ENCODE peak calls at places on chromosome 15, in four cellular contexts. J is H9, V is mesenchymal stem cell, E is trophoblast cell. G is an unnamed sample.

GRCh38 chr15:76312540-76313174 is 1.4 kb upstream of the ETFA start:
- DNase-seq in E (peak; percentile 64), V (peak; percentile 61), J (no peak), G (peak; percentile 47)

GRCh38 chr15:71049706-71050422 is 65.4 kb upstream of the THSD4 start:
- DNase-seq in E (no peak), V (no peak), J (no peak), G (peak; percentile 50)

GRCh38 chr15:70508561-70509281 is 254.6 kb downstream of the UACA start:
- DNase-seq in J (no peak), V (peak; percentile 87), E (peak; percentile 32), G (peak; percentile 64)

GRCh38 chr15:82790321-82790720 is 15.5 kb downstream of the FSD2 start:
- DNase-seq in J (no peak), V (no peak), E (no peak), G (no peak)

GRCh38 chr15:88621789-88622604 is 857 bp downstream of the AEN start:
- DNase-seq in J (no peak), E (no peak), V (peak; percentile 61), G (no peak)

GRCh38 chr15:68334661-68335124 is 57.1 kb downstream of the FEM1B start:
- DNase-seq in J (no peak), V (peak; percentile 69), E (no peak), G (no peak)

GRCh38 chr15:37789881-37790280 is 144.6 kb upstream of the TMCO5A start:
- DNase-seq in V (peak; percentile 43), J (no peak), E (no peak), G (no peak)

GRCh38 chr15:34362047-34362773 is 4.8 kb downstream of the LPCAT4 start:
- DNase-seq in J (no peak), V (no peak), E (no peak), G (no peak)

GRCh38 chr15:90264649-90265048 is 823 bp upstream of the NGRN start:
- DNase-seq in E (no peak), J (no peak), V (no peak), G (no peak)

GRCh38 chr15:89837134-89837829 is 22.6 kb upstream of the ANPEP start:
- DNase-seq in J (no peak), E (no peak), V (peak; percentile 68), G (no peak)

GRCh38 chr15:31060429-31061140 is 40.9 kb downstream of the TRPM1 start:
- DNase-seq in V (no peak), J (no peak), E (no peak), G (no peak)

GRCh38 chr15:79172032-79172481 is 81.5 kb upstream of the RASGRF1 start:
- DNase-seq in V (no peak), E (no peak), J (peak; percentile 66), G (peak; percentile 81)

GRCh38 chr15:21267231-21267630 is 173.1 kb downstream of the POTEB3 start:
- DNase-seq in E (no peak), V (no peak), J (no peak), G (no peak)

GRCh38 chr15:83571820-83572707 is 81.9 kb upstream of the ADAMTSL3 start:
- DNase-seq in J (no peak), E (no peak), V (peak; percentile 27), G (peak; percentile 63)

GRCh38 chr15:78638658-78639314 is 2.2 kb downstream of the CHRNB4 start:
- DNase-seq in J (peak; percentile 82), V (peak; percentile 60), E (peak; percentile 35), G (peak; percentile 84)

GRCh38 chr15:42836251-42836650 is 84.3 kb downstream of the TTBK2 start:
- DNase-seq in J (no peak), E (no peak), V (peak; percentile 6), G (no peak)

GRCh38 chr15:69074843-69075224 is 60.3 kb downstream of the NOX5 start:
- DNase-seq in J (no peak), E (no peak), V (peak; percentile 26), G (peak; percentile 62)

GRCh38 chr15:101255615-101256350 is 3.9 kb upstream of the CHSY1 start:
- DNase-seq in V (peak; percentile 86), E (no peak), J (no peak), G (no peak)

GRCh38 chr15:60993008-60993407 is 236.1 kb downstream of the RORA start:
- DNase-seq in V (peak; percentile 18), E (peak; percentile 6), J (no peak), G (peak; percentile 54)

GRCh38 chr15:72961326-72961725 is 90.9 kb upstream of the NEO1 start:
- DNase-seq in J (no peak), V (no peak), E (no peak), G (no peak)

GRCh38 chr15:58330836-58331561 is 100.8 kb upstream of the LIPC start:
- DNase-seq in E (no peak), V (peak; percentile 49), J (no peak), G (peak; percentile 31)

GRCh38 chr15:91414124-91414523 is 314.1 kb downstream of the SV2B start:
- DNase-seq in V (no peak), J (no peak), E (no peak), G (no peak)

GRCh38 chr15:57596978-57597377 is 5.3 kb downstream of the MYZAP start:
- DNase-seq in V (no peak), E (no peak), J (no peak), G (no peak)

GRCh38 chr15:70853855-70854668 is at the start of gene LARP6:
- DNase-seq in V (peak; percentile 62), J (peak; percentile 72), E (no peak), G (peak; percentile 73)

GRCh38 chr15:96574766-96575165 is 244.3 kb downstream of the NR2F2 start:
- DNase-seq in V (no peak), E (no peak), J (no peak), G (no peak)

GRCh38 chr15:41194444-41194843 is 36.1 kb downstream of the EXD1 start:
- DNase-seq in J (no peak), V (no peak), E (no peak), G (no peak)

GRCh38 chr15:60237411-60237810 is 160.4 kb downstream of the ANXA2 start:
- DNase-seq in V (peak; percentile 3), E (no peak), J (no peak), G (peak; percentile 37)

GRCh38 chr15:65033659-65034269 is 4.3 kb upstream of the MTFMT start:
- DNase-seq in V (peak; percentile 71), J (no peak), E (no peak), G (peak; percentile 59)

GRCh38 chr15:87135109-87135508 is 1055.4 kb downstream of the AGBL1 start:
- DNase-seq in V (no peak), E (no peak), J (no peak), G (no peak)

GRCh38 chr15:77599899-77600298 is 32.8 kb downstream of the LINGO1 start:
- DNase-seq in E (no peak), V (peak; percentile 41), J (peak; percentile 85), G (peak; percentile 87)

GRCh38 chr15:83904107-83904720 is 250.3 kb downstream of the ADAMTSL3 start:
- DNase-seq in J (no peak), V (peak; percentile 64), E (no peak), G (no peak)

GRCh38 chr15:38127306-38127731 is 125.3 kb upstream of the SPRED1 start:
- DNase-seq in E (no peak), J (no peak), V (no peak), G (no peak)

GRCh38 chr15:82239685-82240391 is 22.7 kb downstream of the EFL1 start:
- DNase-seq in J (no peak), V (no peak), E (no peak), G (peak; percentile 40)

GRCh38 chr15:65336767-65337435 is 32.4 kb downstream of the RNU5B-1 start:
- DNase-seq in E (no peak), V (peak; percentile 39), J (no peak), G (no peak)

GRCh38 chr15:43316007-43316968 is 14.1 kb downstream of the LCMT2 start:
- DNase-seq in V (peak; percentile 74), J (no peak), E (no peak), G (no peak)

GRCh38 chr15:89105147-89105546 is 16.9 kb downstream of the ABHD2 start:
- DNase-seq in V (peak; percentile 87), E (no peak), J (no peak), G (no peak)

GRCh38 chr15:93476491-93477176 is 387.6 kb upstream of the RGMA start:
- DNase-seq in E (no peak), V (no peak), J (no peak), G (no peak)

GRCh38 chr15:93477188-93477587 is 388.2 kb upstream of the RGMA start:
- DNase-seq in J (peak; percentile 94), V (no peak), E (no peak), G (peak; percentile 37)

GRCh38 chr15:93478922-93479321 is 389.9 kb upstream of the RGMA start:
- DNase-seq in E (no peak), V (no peak), J (no peak), G (peak; percentile 30)

GRCh38 chr15:93477721-93478120 is 388.7 kb upstream of the RGMA start:
- DNase-seq in V (no peak), E (no peak), J (no peak), G (no peak)

DNA sequence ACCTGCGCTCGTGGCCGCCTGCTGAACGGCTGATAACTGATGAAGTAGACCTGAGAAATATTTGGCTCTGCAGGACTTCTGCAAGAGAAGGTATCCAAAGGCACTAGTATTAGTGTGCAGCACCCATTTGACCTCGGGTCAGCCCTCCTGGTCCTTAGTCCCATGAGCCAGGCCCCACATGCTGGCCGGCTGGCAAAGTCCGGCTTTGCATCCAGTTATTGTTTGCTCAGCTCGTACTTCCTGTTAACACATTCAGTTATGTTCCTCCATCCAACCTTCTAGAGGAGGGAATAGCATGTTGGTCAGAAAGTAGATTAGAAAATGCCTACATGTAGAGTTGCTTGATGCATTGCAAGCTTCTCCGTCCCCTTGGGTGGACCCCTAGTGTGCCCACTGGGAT is 385.7 kb upstream of the RGMA start:
- DNase-seq in V (no peak), E (no peak), J (no peak), G (no peak)
- H2BK5ac ChIP-seq in V (no peak overlapping the region), E (no peak overlapping the region), J (no peak overlapping the region), G (no peak overlapping the region)

DNA sequence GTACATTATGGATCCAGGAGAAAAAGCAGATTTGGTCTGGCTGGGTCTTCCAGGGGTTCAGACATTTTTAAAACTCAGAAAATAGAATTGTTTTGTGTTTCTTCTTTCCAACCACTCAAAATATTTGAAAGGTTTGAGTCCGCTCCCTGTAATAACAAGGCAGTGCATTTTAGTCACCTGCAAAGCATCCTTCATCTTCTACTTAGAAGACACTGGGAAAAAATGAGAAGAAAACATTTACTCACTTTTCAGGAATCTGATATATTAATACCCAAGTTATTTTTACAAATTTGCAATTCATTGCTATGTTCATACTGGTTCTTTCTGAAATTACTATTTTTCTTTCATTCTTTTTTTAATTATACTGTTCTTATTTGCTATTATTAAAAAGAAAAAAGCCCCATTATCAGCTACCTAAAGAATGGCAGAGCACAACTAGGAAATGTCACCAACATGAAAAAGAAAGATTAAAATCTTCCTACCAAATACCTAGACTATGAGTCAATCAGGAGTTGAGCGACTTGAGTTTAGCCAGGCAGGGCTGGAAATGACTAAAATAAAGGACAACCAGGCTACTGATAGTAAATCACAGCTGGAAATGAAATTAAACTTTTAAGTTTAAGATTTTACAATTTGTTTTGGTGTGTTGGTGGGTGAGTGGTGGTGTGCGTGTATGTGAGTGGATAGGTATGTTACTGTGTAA is 280.3 kb upstream of the THBS1 start:
- DNase-seq in E (peak; percentile 32), J (no peak), V (peak; percentile 69), G (peak; percentile 81)
- H2BK5ac ChIP-seq in E (no peak overlapping the region), J (no peak overlapping the region), V (no peak overlapping the region), G (no peak overlapping the region)

DNA sequence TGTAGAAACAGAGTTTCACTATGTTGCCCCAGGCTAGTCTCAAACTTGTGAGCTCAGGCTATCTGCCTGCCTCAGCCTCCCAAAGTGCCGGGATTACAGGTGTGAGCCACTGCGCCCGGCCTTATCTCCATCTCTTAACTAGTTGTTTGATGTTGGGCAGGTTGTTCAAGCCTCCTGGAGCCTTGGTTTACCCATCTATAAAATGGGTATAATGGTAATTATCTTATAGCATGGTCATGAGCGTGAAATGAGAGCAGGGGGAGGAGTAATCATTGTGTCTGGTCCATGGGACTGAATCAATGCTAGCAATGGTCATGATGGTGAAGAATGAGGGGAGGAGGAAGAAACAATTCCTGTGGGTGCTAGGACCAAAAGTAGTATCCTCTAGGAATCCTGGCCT is 32.0 kb downstream of the SMAD3 start:
- DNase-seq in E (no peak), J (no peak), V (no peak), G (no peak)
- H2BK5ac ChIP-seq in E (no peak overlapping the region), J (no peak overlapping the region), V (no peak overlapping the region), G (no peak overlapping the region)

GRCh38 chr15:49270541-49271421 is 100.7 kb downstream of the GALK2 start:
- DNase-seq in E (no peak), V (no peak), J (no peak), G (peak; percentile 83)
- H2BK5ac ChIP-seq in E (no peak overlapping the region), V (no peak overlapping the region), J (no peak overlapping the region), G (peak overlapping the region; percentile 17)

G was measured in mesendoderm.